ENCODE peak calls at places on chromosome 12, in four cellular contexts. K is hepatic stellate cell, X is NCI-H1417, Z is fibroblast of pulmonary artery. W is an unnamed sample.

GRCh38 chr12:13165578-13166120 is 30.9 kb upstream of the EMP1 start:
- DNase-seq in K (peak), X (no peak), Z (peak), W (peak)

GRCh38 chr12:9041321-9041720 is 52.0 kb downstream of the KLRG1 start:
- DNase-seq in K (peak), Z (peak), X (no peak), W (peak)

GRCh38 chr12:44817687-44818086 is 58.4 kb downstream of the NELL2 start:
- DNase-seq in K (no peak), X (no peak), Z (no peak), W (no peak)

GRCh38 chr12:101951002-101951670 is 73.8 kb downstream of the DRAM1 start:
- DNase-seq in Z (no peak), X (no peak), K (no peak), W (no peak)

GRCh38 chr12:130761537-130762318 is 45.6 kb upstream of the RIMBP2 start:
- DNase-seq in K (peak), Z (peak), X (peak), W (peak)

GRCh38 chr12:85369365-85370154 is 89.5 kb downstream of the ALX1 start:
- DNase-seq in K (no peak), X (no peak), Z (no peak), W (no peak)

GRCh38 chr12:55736076-55736475 is 6.8 kb upstream of the GDF11 start:
- DNase-seq in Z (no peak), X (no peak), K (no peak), W (no peak)

GRCh38 chr12:69065804-69066203 is 132.8 kb upstream of the CPM start:
- DNase-seq in Z (no peak), X (no peak), K (no peak), W (no peak)

GRCh38 chr12:120488057-120488660 is 7.8 kb upstream of the DYNLL1 start:
- DNase-seq in X (no peak), K (no peak), Z (peak), W (no peak)

GRCh38 chr12:64608901-64609542 is 1.3 kb upstream of the RASSF3 start:
- DNase-seq in X (peak), K (no peak), Z (peak), W (no peak)

GRCh38 chr12:65881965-65882413 is 57.7 kb downstream of the HMGA2 start:
- DNase-seq in K (no peak), Z (peak), X (no peak), W (peak)

GRCh38 chr12:100741084-100741711 is 53.4 kb upstream of the ANO4 start:
- DNase-seq in Z (peak), X (peak), K (no peak), W (no peak)

GRCh38 chr12:111246477-111247011 is 122.4 kb downstream of the PHETA1 start:
- DNase-seq in X (no peak), Z (no peak), K (no peak), W (no peak)